ENCODE peak calls at places on chromosomes 2 and 18, in four cellular contexts. G is fibroblast of villous mesenchyme, Z is dorsolateral prefrontal cortex, J is fibroblast of mammary gland. W is an unnamed sample.

GRCh38 chr2:167943877-167944276 is 303.5 kb downstream of the STK39 start:
- DNase-seq in J (peak), Z (no peak), G (peak), W (no peak)

GRCh38 chr18:26710460-26711096 is 154.9 kb downstream of the AQP4 start:
- DNase-seq in J (no peak), G (no peak), Z (no peak), W (no peak)

GRCh38 chr18:31546476-31546875 is 45.2 kb upstream of the TTR start:
- DNase-seq in G (no peak), J (no peak), Z (no peak), W (no peak)

GRCh38 chr18:48563027-48563426 is 24.2 kb downstream of the CTIF start:
- DNase-seq in J (peak), Z (no peak), G (peak), W (no peak)

GRCh38 chr2:15747698-15748471 is 156.2 kb downstream of the DDX1 start:
- DNase-seq in J (no peak), Z (no peak), G (no peak), W (no peak)

GRCh38 chr2:27901219-27901618 is 10.7 kb downstream of the BABAM2 start:
- DNase-seq in J (peak), G (no peak), Z (peak), W (no peak)

GRCh38 chr2:159096896-159097295 is 128.5 kb downstream of the TANC1 start:
- DNase-seq in J (peak), Z (no peak), G (peak), W (no peak)

GRCh38 chr2:22854588-22854987 is 530.4 kb upstream of the KLHL29 start:
- DNase-seq in J (no peak), G (no peak), Z (peak), W (no peak)

GRCh38 chr18:74115046-74115445 is 32.6 kb downstream of the FBXO15 start:
- DNase-seq in G (peak), J (peak), Z (no peak), W (no peak)

GRCh38 chr2:232385660-232386489 is 7.3 kb downstream of the ALPP start:
- DNase-seq in G (peak), Z (no peak), J (peak), W (peak)

GRCh38 chr18:3836483-3836882 is 386.5 kb downstream of the TGIF1 start:
- DNase-seq in G (no peak), Z (no peak), J (no peak), W (no peak)

DNA sequence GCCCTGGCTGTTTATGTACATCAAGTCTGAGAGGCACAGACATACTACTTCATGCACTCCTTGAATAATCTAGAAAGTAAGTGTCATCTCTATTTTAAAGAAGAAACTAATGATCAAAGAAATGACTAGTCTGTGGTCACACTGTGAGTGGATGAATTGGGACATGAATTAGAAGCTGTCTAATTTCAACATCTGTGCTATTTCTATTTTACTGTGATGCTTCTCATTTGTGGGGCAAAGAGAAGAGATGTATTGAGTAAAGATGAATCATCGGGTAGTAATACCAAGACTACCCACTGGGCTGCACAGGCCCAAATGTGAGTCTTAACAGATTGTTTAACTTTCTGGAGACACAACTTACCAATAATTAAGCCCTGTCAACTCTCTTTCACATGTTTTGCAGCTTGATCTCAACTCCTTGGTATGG is 42.4 kb upstream of the MTIF2 start:
- DNase-seq in Z (no peak), G (peak), J (peak), W (peak)
- TF ChIP-seq CTCF in Z (no peak), G (peak), J (peak), W (peak)

GRCh38 chr2:113754989-113755689 is 1.3 kb downstream of the SLC35F5 start:
- DNase-seq in Z (no peak), J (peak), G (peak), W (no peak)
- H3K4me3 ChIP-seq in Z (peak), J (peak), G (peak), W (peak)

GRCh38 chr2:113282747-113283533 is 4.2 kb upstream of the PAX8 start:
- DNase-seq in Z (peak), J (no peak), G (peak), W (no peak)
- TF ChIP-seq CTCF in Z (no peak), J (no peak), G (peak), W (no peak)

GRCh38 chr18:13465126-13465446 is 246.5 kb downstream of the LDLRAD4 start:
- DNase-seq in Z (no peak), G (no peak), J (no peak), W (no peak)

GRCh38 chr18:13462686-13463085 is 244.1 kb downstream of the LDLRAD4 start:
- DNase-seq in G (no peak), Z (no peak), J (no peak), W (no peak)

GRCh38 chr18:13464432-13465125 is 246.0 kb downstream of the LDLRAD4 start:
- DNase-seq in Z (no peak), J (no peak), G (no peak), W (no peak)

GRCh38 chr18:13463526-13463925 is 245.0 kb downstream of the LDLRAD4 start:
- DNase-seq in Z (peak), J (no peak), G (no peak), W (no peak)

DNA sequence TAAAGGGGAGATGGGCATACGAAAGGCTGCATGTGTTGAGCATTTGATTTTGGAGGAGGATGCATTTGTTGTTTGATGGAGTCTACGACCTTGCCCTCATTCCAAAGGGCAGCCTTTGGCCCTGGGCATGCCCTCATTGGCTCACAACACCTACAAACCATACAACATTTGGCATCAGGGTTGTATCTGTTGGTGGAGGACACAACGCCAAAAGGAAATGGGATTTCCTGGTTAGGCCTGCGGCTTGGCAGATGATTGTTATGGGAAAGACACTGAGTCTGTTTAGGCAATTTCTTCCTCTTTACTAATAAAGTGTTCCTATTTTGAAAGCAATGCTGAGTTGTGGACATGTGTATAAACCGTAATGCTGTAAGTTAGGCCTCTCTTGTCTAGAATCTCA is 246.9 kb downstream of the LDLRAD4 start:
- DNase-seq in G (no peak), J (no peak), Z (no peak), W (no peak)
- H3K4me3 ChIP-seq in G (no peak), J (no peak), Z (no peak), W (no peak)

GRCh38 chr2:200741468-200742202 is 70.1 kb upstream of the BZW1 start:
- DNase-seq in J (no peak), G (no peak), Z (no peak), W (no peak)
- TF ChIP-seq CTCF in J (no peak), G (no peak), Z (no peak), W (no peak)

GRCh38 chr2:53356291-53356905 is 411.2 kb upstream of the CHAC2 start:
- DNase-seq in Z (no peak), G (no peak), J (no peak), W (no peak)

DNA sequence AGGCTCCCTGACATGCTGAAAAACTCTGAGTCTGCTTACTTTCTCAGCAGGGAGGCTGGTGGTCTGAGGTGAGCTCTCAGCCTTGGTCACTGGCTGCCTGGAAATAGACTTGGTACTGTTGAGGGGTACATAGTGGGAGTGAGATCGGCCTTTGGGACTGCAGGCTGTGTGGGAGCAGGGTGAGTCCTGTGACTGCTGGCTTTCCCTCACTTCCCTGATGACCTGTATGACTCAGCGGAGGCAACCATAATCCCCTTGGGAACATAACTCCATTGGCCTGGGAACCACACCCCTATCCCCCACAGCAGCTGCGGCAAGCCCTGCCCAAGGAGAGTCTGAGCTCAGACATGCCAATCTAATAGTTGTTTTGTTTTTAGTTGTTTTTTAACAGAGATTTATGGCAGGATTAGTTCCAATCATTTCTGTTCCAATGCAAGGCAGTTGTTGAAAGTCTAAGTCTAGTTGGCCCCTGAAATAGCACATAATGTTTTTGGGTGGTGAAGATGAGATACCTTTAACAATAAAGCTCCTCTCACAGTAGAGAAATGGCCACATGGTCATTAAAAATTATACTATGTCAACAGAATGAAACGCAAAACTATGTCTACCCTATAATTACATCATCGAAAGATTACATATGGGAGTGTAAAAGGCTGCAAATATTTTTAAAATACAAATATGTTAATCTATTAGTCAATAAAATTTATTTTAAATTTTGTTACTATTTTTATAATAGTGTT is 414.1 kb upstream of the CHAC2 start:
- DNase-seq in J (peak), G (peak), Z (no peak), W (no peak)
- H3K4me3 ChIP-seq in J (no peak), G (no peak), Z (no peak), W (no peak)

DNA sequence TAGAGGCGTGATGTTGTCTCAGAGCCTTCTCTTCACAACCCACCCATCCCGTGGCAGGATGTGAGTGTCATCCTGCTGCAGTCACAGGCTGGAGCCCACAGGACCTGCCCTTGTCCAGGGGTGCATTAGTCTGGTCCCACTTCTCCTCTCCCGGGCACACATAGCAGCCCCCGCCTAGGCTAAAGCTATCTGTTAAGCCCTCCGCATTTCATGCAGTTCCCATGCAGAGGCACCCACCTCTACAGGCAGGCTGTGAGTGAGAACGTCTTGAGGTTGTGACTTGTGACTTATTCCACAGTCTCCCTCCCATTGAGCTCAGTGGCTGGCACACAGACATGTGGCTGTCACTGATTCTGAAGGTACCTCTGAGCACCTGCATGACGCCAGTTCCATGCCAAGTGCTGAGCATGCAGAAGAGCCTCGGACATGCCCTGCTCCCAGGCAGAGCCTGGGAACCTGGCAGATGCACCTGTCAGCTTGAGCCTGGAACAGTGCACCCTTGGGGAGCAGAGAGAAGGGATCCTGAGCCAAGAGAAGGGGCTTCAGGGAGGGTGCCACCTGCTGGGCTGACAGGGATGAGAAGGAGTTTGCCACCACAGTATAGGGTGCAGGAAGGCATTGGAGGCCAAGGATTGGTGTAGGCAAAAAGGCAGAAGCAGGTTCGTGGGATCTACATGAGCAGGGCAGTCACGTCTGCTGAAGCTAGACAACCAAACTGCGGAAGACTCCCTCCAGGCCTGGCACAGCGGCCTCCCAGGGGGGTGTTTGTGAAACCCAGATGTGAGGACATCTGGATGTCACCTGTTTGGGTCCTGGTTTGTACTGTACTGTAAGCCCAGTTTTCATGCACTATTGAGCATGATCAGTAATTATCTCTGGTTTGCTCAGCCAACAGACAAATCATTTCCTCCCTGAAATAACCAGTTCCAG is 213.6 kb downstream of the GLI2 start:
- DNase-seq in G (peak), J (no peak), Z (no peak), W (no peak)
- TF ChIP-seq CTCF in G (peak), J (peak), Z (no peak), W (peak)

GRCh38 chr2:216082805-216083204 is 1.1 kb downstream of the TMEM169 start:
- DNase-seq in J (no peak), Z (peak), G (no peak), W (no peak)
- H3K4me3 ChIP-seq in J (no peak), Z (peak), G (no peak), W (no peak)